ENCODE peak calls at places on chromosomes 11 and 22, in four cellular contexts. D is HCEC 1CT; Z is NCI-H1092; Y is CD8-positive, alpha-beta memory T cell. Q is an unnamed sample.
A peak's percentile ranks its signal among the peaks of the same experiment; 100 is the strongest.

GRCh38 chr11:119522609-119523008 is 99.6 kb upstream of the THY1 start:
- DNase-seq in D (no peak), Z (no peak), Y (no peak), Q (no peak)

GRCh38 chr22:45344339-45344738 is 34.6 kb downstream of the FAM118A start:
- DNase-seq in D (peak; percentile 29), Z (no peak), Y (no peak), Q (peak; percentile 26)

GRCh38 chr11:64245401-64245796 is 1.3 kb downstream of the PPP1R14B start:
- DNase-seq in D (no peak), Z (no peak), Y (no peak), Q (no peak)

GRCh38 chr22:37501610-37502341 is 15.6 kb upstream of the MFNG start:
- DNase-seq in D (peak; percentile 68), Z (peak; percentile 19), Y (no peak), Q (no peak)

GRCh38 chr22:20997536-20998257 is 4.2 kb downstream of the THAP7 start:
- DNase-seq in D (no peak), Z (no peak), Y (no peak), Q (no peak)

GRCh38 chr22:37904572-37905533 is 1.2 kb upstream of the MICALL1 start:
- DNase-seq in D (peak; percentile 97), Z (no peak), Y (no peak), Q (peak; percentile 40)

GRCh38 chr11:64088159-64089026 is 52.7 kb downstream of the FLRT1 start:
- DNase-seq in D (no peak), Z (peak; percentile 51), Y (no peak), Q (peak; percentile 86)

GRCh38 chr11:103631841-103632240 is 404.6 kb upstream of the DDI1 start:
- DNase-seq in D (peak; percentile 43), Z (no peak), Y (no peak), Q (no peak)

GRCh38 chr11:110026823-110027626 is 66.2 kb upstream of the ZC3H12C start:
- DNase-seq in D (no peak), Z (no peak), Y (no peak), Q (no peak)

GRCh38 chr22:20138868-20139267 is 7.3 kb downstream of the ZDHHC8 start:
- DNase-seq in D (no peak), Z (no peak), Y (no peak), Q (no peak)

GRCh38 chr11:45809456-45810395 is 4.8 kb downstream of the SLC35C1 start:
- DNase-seq in D (no peak), Z (no peak), Y (no peak), Q (no peak)

GRCh38 chr11:94201004-94201465 is 72.4 kb downstream of the PANX1 start:
- DNase-seq in D (peak; percentile 82), Z (no peak), Y (no peak), Q (no peak)

GRCh38 chr22:26548984-26549383 is 36.7 kb upstream of the TFIP11 start:
- DNase-seq in D (no peak), Z (no peak), Y (no peak), Q (no peak)

GRCh38 chr11:95788921-95789505 is 569 bp downstream of the FAM76B start:
- DNase-seq in D (peak; percentile 51), Z (peak; percentile 36), Y (no peak), Q (peak; percentile 78)

GRCh38 chr11:15119826-15120225 is 5.1 kb downstream of the INSC start:
- DNase-seq in D (no peak), Z (no peak), Y (no peak), Q (no peak)

GRCh38 chr11:112195906-112196305 is 20.6 kb downstream of the BCO2 start:
- DNase-seq in D (no peak), Z (no peak), Y (no peak), Q (no peak)

GRCh38 chr11:20762112-20762511 is 92.7 kb downstream of the NELL1 start:
- DNase-seq in D (no peak), Z (peak; percentile 77), Y (no peak), Q (no peak)

GRCh38 chr22:32701021-32701420 is 100.5 kb upstream of the TIMP3 start:
- DNase-seq in D (no peak), Z (no peak), Y (no peak), Q (no peak)

GRCh38 chr11:117232911-117233409 is 489 bp downstream of the RNF214 start:
- DNase-seq in D (no peak), Z (no peak), Y (peak; percentile 19), Q (peak; percentile 49)

GRCh38 chr22:40487663-40488249 is 117.4 kb downstream of the SGSM3 start:
- DNase-seq in D (peak; percentile 60), Z (peak; percentile 5), Y (peak; percentile 43), Q (peak; percentile 60)

GRCh38 chr11:2691991-2692841 is 7.6 kb downstream of the KCNQ1OT1 start:
- DNase-seq in D (no peak), Z (peak; percentile 43), Y (no peak), Q (peak; percentile 67)

GRCh38 chr11:85809881-85810280 is 1.1 kb downstream of the SYTL2 start:
- DNase-seq in D (peak; percentile 28), Z (no peak), Y (peak; percentile 33), Q (peak; percentile 54)

GRCh38 chr22:18012528-18012927 is 11.8 kb downstream of the MICAL3 start:
- DNase-seq in D (peak; percentile 50), Z (no peak), Y (no peak), Q (no peak)

GRCh38 chr11:66292543-66293332 is 1.0 kb downstream of the TMEM151A start:
- DNase-seq in D (no peak), Z (no peak), Y (no peak), Q (no peak)

GRCh38 chr11:65606876-65607613 is 7.0 kb downstream of the MAP3K11 start:
- DNase-seq in D (peak; percentile 67), Z (peak; percentile 83), Y (no peak), Q (peak; percentile 99)

GRCh38 chr11:19919050-19919561 is 206.5 kb downstream of the NAV2 start:
- DNase-seq in D (peak; percentile 90), Z (no peak), Y (no peak), Q (no peak)

GRCh38 chr11:129278586-129279319 is 86.6 kb upstream of the ARHGAP32 start:
- DNase-seq in D (peak; percentile 27), Z (no peak), Y (peak; percentile 19), Q (peak; percentile 33)

GRCh38 chr11:100638648-100639047 is 48.4 kb upstream of the ARHGAP42 start:
- DNase-seq in D (peak; percentile 16), Z (no peak), Y (no peak), Q (no peak)

GRCh38 chr22:38107692-38108515 is 2.6 kb downstream of the BAIAP2L2 start:
- DNase-seq in D (no peak), Z (no peak), Y (no peak), Q (no peak)

GRCh38 chr11:65717906-65718305 is 2.7 kb downstream of the RNASEH2C start:
- DNase-seq in D (no peak), Z (no peak), Y (no peak), Q (no peak)

GRCh38 chr22:18954333-18954732 is 18.2 kb upstream of the PRODH start:
- DNase-seq in D (peak; percentile 21), Z (peak; percentile 18), Y (peak; percentile 33), Q (peak; percentile 79)

GRCh38 chr22:47392054-47392347 is 629.6 kb downstream of the TBC1D22A start:
- DNase-seq in D (no peak), Z (no peak), Y (no peak), Q (no peak)

GRCh38 chr11:78424334-78425270 is 7.0 kb upstream of the GAB2 start:
- DNase-seq in D (peak; percentile 32), Z (no peak), Y (no peak), Q (peak; percentile 21)

GRCh38 chr11:1150095-1150494 is 7.7 kb upstream of the MUC5AC start:
- DNase-seq in D (no peak), Z (no peak), Y (no peak), Q (no peak)